ENCODE peak calls at places on chromosomes 11 and 22, in five cellular contexts. One of them, this sample, is unnamed.
A peak's percentile ranks its signal among the peaks of the same experiment; 100 is the strongest.

GRCh38 chr22:37187891-37188761 is at the start of gene C1QTNF6:
- DNase-seq in fibroblast of lung: peak; percentile 48
- DNase-seq in substantia nigra: no peak
- DNase-seq in stomach: peak; percentile 43
- DNase-seq in pancreas: peak; percentile 51
- DNase-seq in this sample: no peak

GRCh38 chr11:60867871-60868681 is 734 bp downstream of the ZP1 start:
- DNase-seq in fibroblast of lung: no peak
- DNase-seq in stomach: no peak
- DNase-seq in pancreas: no peak
- DNase-seq in substantia nigra: no peak
- DNase-seq in this sample: no peak

GRCh38 chr11:17528181-17528691 is 16.0 kb downstream of the USH1C start:
- DNase-seq in stomach: peak; percentile 63
- DNase-seq in fibroblast of lung: peak; percentile 35
- DNase-seq in pancreas: no peak
- DNase-seq in substantia nigra: peak; percentile 66
- DNase-seq in this sample: no peak

GRCh38 chr11:131748146-131749050 is 378.0 kb downstream of the NTM start:
- DNase-seq in pancreas: no peak
- DNase-seq in stomach: peak; percentile 48
- DNase-seq in fibroblast of lung: peak; percentile 77
- DNase-seq in substantia nigra: peak; percentile 74
- DNase-seq in this sample: no peak

GRCh38 chr11:73173755-73174494 is 31.8 kb upstream of the FCHSD2 start:
- DNase-seq in substantia nigra: no peak
- DNase-seq in stomach: peak; percentile 56
- DNase-seq in pancreas: no peak
- DNase-seq in fibroblast of lung: no peak
- DNase-seq in this sample: peak; percentile 70

GRCh38 chr22:49518436-49518970 is 309.2 kb downstream of the BRD1 start:
- DNase-seq in substantia nigra: no peak
- DNase-seq in pancreas: no peak
- DNase-seq in fibroblast of lung: no peak
- DNase-seq in stomach: no peak
- DNase-seq in this sample: no peak

GRCh38 chr22:33192156-33192555 is 134.0 kb upstream of the SYN3 start:
- DNase-seq in fibroblast of lung: no peak
- DNase-seq in pancreas: no peak
- DNase-seq in substantia nigra: no peak
- DNase-seq in stomach: no peak
- DNase-seq in this sample: no peak

GRCh38 chr11:46347637-46348311 is 511 bp downstream of the DGKZ start:
- DNase-seq in stomach: no peak
- DNase-seq in pancreas: peak; percentile 90
- DNase-seq in fibroblast of lung: no peak
- DNase-seq in substantia nigra: no peak
- DNase-seq in this sample: no peak

GRCh38 chr11:117197516-117198456 is 1.4 kb upstream of the TAGLN start:
- DNase-seq in pancreas: no peak
- DNase-seq in substantia nigra: no peak
- DNase-seq in stomach: peak; percentile 57
- DNase-seq in fibroblast of lung: peak; percentile 45
- DNase-seq in this sample: no peak

GRCh38 chr11:33724644-33725035 is 11.6 kb downstream of the CD59 start:
- DNase-seq in fibroblast of lung: peak; percentile 89
- DNase-seq in pancreas: no peak
- DNase-seq in stomach: no peak
- DNase-seq in substantia nigra: peak; percentile 37
- DNase-seq in this sample: no peak

GRCh38 chr11:1272531-1272930 is 36.9 kb downstream of the TOLLIP start:
- DNase-seq in substantia nigra: no peak
- DNase-seq in stomach: no peak
- DNase-seq in fibroblast of lung: no peak
- DNase-seq in pancreas: peak; percentile 45
- DNase-seq in this sample: no peak

GRCh38 chr11:9733212-9733611 is 69.3 kb downstream of the SWAP70 start:
- DNase-seq in pancreas: no peak
- DNase-seq in stomach: no peak
- DNase-seq in fibroblast of lung: no peak
- DNase-seq in substantia nigra: no peak
- DNase-seq in this sample: no peak

GRCh38 chr22:17930455-17931313 is 93.7 kb downstream of the MICAL3 start:
- DNase-seq in substantia nigra: no peak
- DNase-seq in pancreas: no peak
- DNase-seq in stomach: peak; percentile 17
- DNase-seq in fibroblast of lung: no peak
- DNase-seq in this sample: no peak

GRCh38 chr11:18408558-18409242 is 3.4 kb upstream of the LDHC start:
- DNase-seq in stomach: no peak
- DNase-seq in fibroblast of lung: no peak
- DNase-seq in substantia nigra: no peak
- DNase-seq in pancreas: no peak
- DNase-seq in this sample: no peak

GRCh38 chr11:70130636-70131035 is 52.5 kb downstream of the ANO1 start:
- DNase-seq in substantia nigra: no peak
- DNase-seq in pancreas: peak; percentile 36
- DNase-seq in fibroblast of lung: no peak
- DNase-seq in stomach: no peak
- DNase-seq in this sample: no peak

GRCh38 chr11:102683277-102683676 is 22.3 kb downstream of the MMP27 start:
- DNase-seq in pancreas: no peak
- DNase-seq in fibroblast of lung: no peak
- DNase-seq in substantia nigra: no peak
- DNase-seq in stomach: no peak
- DNase-seq in this sample: no peak

GRCh38 chr22:20213833-20214708 is 54.0 kb downstream of the RTN4R start:
- DNase-seq in substantia nigra: no peak
- DNase-seq in stomach: no peak
- DNase-seq in pancreas: no peak
- DNase-seq in fibroblast of lung: no peak
- DNase-seq in this sample: no peak

GRCh38 chr11:69637601-69637955 is 3.4 kb upstream of the CCND1 start:
- DNase-seq in fibroblast of lung: no peak
- DNase-seq in substantia nigra: no peak
- DNase-seq in pancreas: no peak
- DNase-seq in stomach: no peak
- DNase-seq in this sample: no peak

GRCh38 chr22:43925433-43926348 is 2.1 kb downstream of the PNPLA3 start:
- DNase-seq in fibroblast of lung: no peak
- DNase-seq in pancreas: no peak
- DNase-seq in stomach: no peak
- DNase-seq in substantia nigra: no peak
- DNase-seq in this sample: no peak

GRCh38 chr11:7512525-7513209 is 1.1 kb upstream of the PPFIBP2 start:
- DNase-seq in pancreas: no peak
- DNase-seq in fibroblast of lung: peak; percentile 49
- DNase-seq in substantia nigra: peak; percentile 71
- DNase-seq in stomach: peak; percentile 79
- DNase-seq in this sample: peak; percentile 40

GRCh38 chr11:128865490-128865889 is 1.6 kb downstream of the KCNJ1 start:
- DNase-seq in fibroblast of lung: no peak
- DNase-seq in stomach: no peak
- DNase-seq in pancreas: no peak
- DNase-seq in substantia nigra: no peak
- DNase-seq in this sample: no peak

DNA sequence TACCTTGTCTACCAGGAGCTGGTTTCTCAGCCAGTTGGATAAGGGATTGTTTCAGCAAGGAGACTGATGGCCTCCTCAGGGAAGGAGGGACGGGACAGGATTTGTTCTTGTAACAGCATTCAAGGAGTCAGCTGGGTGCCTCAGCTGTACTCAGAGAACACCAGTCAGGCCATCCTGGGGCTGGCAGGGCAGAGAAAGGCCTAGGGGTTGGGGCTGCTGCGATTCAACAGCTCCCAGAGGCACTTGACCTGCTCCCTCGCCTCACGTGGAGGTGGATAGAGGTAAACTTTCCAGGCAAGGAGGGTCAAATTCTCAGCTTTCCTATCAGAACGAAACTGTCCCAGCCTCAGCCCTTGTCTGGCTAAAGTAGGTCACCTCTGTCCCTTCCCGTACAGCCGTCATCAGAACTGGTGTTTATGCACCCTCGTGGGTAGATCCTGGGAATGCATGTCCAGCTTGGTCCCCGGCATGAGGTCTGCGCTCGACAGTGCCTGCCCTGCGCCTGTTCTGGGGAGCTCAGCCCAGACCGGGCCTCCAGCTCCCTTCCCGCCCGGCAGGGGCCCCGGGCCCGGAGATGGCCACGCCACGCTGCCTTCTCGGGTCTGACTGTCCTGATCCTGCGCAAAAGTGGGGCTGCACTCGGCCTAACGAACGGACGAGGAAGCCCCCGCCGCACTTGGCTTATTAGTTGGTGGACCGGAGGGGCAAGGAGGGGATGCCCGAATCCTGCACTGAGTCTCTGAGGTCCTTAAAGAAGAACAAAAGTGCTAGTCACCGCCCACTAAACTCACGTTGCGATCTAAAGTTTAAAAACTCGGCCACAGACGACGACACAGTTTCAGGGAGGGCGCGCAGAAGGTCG is 762 bp upstream of the CCDC134 start:
- DNase-seq in stomach: peak; percentile 36
- DNase-seq in substantia nigra: peak; percentile 48
- DNase-seq in pancreas: peak; percentile 70
- DNase-seq in fibroblast of lung: peak; percentile 25
- DNase-seq in this sample: no peak
- H3K27ac ChIP-seq in stomach: peak overlapping the region; percentile 87
- H3K27ac ChIP-seq in substantia nigra: peak overlapping the region; percentile 92
- H3K27ac ChIP-seq in pancreas: peak overlapping the region; percentile 87
- H3K27ac ChIP-seq in fibroblast of lung: peak overlapping the region; percentile 65
- H3K27ac ChIP-seq in this sample: peak overlapping the region; percentile 72

GRCh38 chr11:66321606-66322005 is 4.8 kb upstream of the CD248 start:
- DNase-seq in substantia nigra: no peak
- DNase-seq in stomach: no peak
- DNase-seq in pancreas: peak; percentile 2
- DNase-seq in fibroblast of lung: no peak
- DNase-seq in this sample: no peak
- H3K27ac ChIP-seq in substantia nigra: no peak overlapping the region
- H3K27ac ChIP-seq in stomach: no peak overlapping the region
- H3K27ac ChIP-seq in pancreas: no peak overlapping the region
- H3K27ac ChIP-seq in fibroblast of lung: no peak overlapping the region
- H3K27ac ChIP-seq in this sample: no peak overlapping the region

GRCh38 chr11:83014951-83015350 is 56.7 kb downstream of the RAB30 start:
- DNase-seq in pancreas: no peak
- DNase-seq in fibroblast of lung: no peak
- DNase-seq in stomach: no peak
- DNase-seq in substantia nigra: no peak
- DNase-seq in this sample: no peak
- H3K27ac ChIP-seq in pancreas: no peak overlapping the region
- H3K27ac ChIP-seq in fibroblast of lung: no peak overlapping the region
- H3K27ac ChIP-seq in stomach: no peak overlapping the region
- H3K27ac ChIP-seq in substantia nigra: peak overlapping the region; percentile 11
- H3K27ac ChIP-seq in this sample: no peak overlapping the region

GRCh38 chr11:12206529-12206928 is 96.1 kb downstream of the MICAL2 start:
- DNase-seq in fibroblast of lung: no peak
- DNase-seq in pancreas: no peak
- DNase-seq in stomach: no peak
- DNase-seq in substantia nigra: no peak
- DNase-seq in this sample: no peak

GRCh38 chr11:12207384-12208150 is 97.2 kb downstream of the MICAL2 start:
- DNase-seq in stomach: no peak
- DNase-seq in substantia nigra: no peak
- DNase-seq in fibroblast of lung: peak; percentile 86
- DNase-seq in pancreas: no peak
- DNase-seq in this sample: no peak

GRCh38 chr11:12202911-12203310 is 92.5 kb downstream of the MICAL2 start:
- DNase-seq in substantia nigra: no peak
- DNase-seq in fibroblast of lung: no peak
- DNase-seq in pancreas: no peak
- DNase-seq in stomach: no peak
- DNase-seq in this sample: no peak

GRCh38 chr11:12205330-12205729 is 94.9 kb downstream of the MICAL2 start:
- DNase-seq in fibroblast of lung: peak; percentile 46
- DNase-seq in substantia nigra: no peak
- DNase-seq in pancreas: no peak
- DNase-seq in stomach: no peak
- DNase-seq in this sample: no peak

DNA sequence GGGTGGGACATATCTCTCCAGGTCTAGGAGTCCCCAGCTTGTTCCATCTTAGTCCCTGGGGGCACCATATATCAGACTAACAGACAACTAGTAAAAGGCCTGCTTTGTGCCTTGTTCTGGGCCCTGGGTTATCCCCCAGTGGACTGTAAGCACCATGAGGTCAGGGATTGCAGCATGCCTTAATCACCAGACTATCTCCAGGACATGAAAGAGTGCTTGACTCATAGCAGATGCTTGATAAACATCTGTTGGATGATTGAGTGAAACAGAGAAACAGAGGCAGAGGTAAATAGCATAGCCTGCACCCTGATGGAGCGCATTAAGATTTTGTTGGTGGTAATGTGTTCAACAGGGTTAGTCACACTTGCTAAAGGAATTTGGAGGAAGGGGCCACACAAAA is 94.1 kb downstream of the MICAL2 start:
- DNase-seq in stomach: no peak
- DNase-seq in fibroblast of lung: no peak
- DNase-seq in pancreas: no peak
- DNase-seq in substantia nigra: no peak
- DNase-seq in this sample: no peak
- H3K27ac ChIP-seq in stomach: no peak overlapping the region
- H3K27ac ChIP-seq in fibroblast of lung: peak overlapping the region; percentile 4
- H3K27ac ChIP-seq in pancreas: no peak overlapping the region
- H3K27ac ChIP-seq in substantia nigra: no peak overlapping the region
- H3K27ac ChIP-seq in this sample: peak overlapping the region; percentile 54

This sample was measured in thoracic aorta.